ENCODE peak calls at places on chromosomes 5 and 9, in eight cellular contexts. E, D, L, O, V, X, K and N are unnamed samples.

GRCh38 chr5:11172484-11172883 is 411.4 kb upstream of the DAP start:
- DNase-seq in E (no peak), D (no peak), L (no peak), O (no peak), V (no peak), X (no peak), K (no peak), N (no peak)

GRCh38 chr5:148290271-148291195 is 21.7 kb upstream of the SPINK7 start:
- DNase-seq in E (peak; percentile 52), D (peak; percentile 27), L (no peak), O (peak; percentile 13), V (no peak), X (no peak), K (no peak), N (no peak)

GRCh38 chr5:140575309-140575708 is 10.7 kb downstream of the SLC35A4 start:
- DNase-seq in E (no peak), D (no peak), L (no peak), O (peak; percentile 51), V (no peak), X (no peak), K (no peak), N (no peak)

GRCh38 chr9:102974530-102974929 is 20.6 kb upstream of the CYLC2 start:
- DNase-seq in E (no peak), D (no peak), L (no peak), O (no peak), V (no peak), X (no peak), K (no peak), N (no peak)

GRCh38 chr9:116094846-116095245 is 58.7 kb upstream of the PAPPA start:
- DNase-seq in E (no peak), D (no peak), L (no peak), O (peak; percentile 20), V (no peak), X (no peak), K (no peak), N (no peak)

GRCh38 chr9:134661791-134662142 is 20.2 kb downstream of the COL5A1 start:
- DNase-seq in E (no peak), D (no peak), L (peak; percentile 69), O (peak; percentile 97), V (no peak), X (no peak), K (no peak), N (no peak)

GRCh38 chr9:114621975-114622609 is 11.0 kb downstream of the TMEM268 start:
- DNase-seq in E (no peak), D (peak; percentile 62), L (no peak), O (peak; percentile 81), V (no peak), X (no peak), K (no peak), N (no peak)

GRCh38 chr9:129553277-129553676 is 67.6 kb downstream of the C9orf50 start:
- DNase-seq in E (no peak), D (no peak), L (no peak), O (no peak), V (no peak), X (no peak), K (no peak), N (no peak)

GRCh38 chr9:91795500-91796241 is 154.4 kb downstream of the ROR2 start:
- DNase-seq in E (peak; percentile 14), D (no peak), L (no peak), O (no peak), V (no peak), X (no peak), K (no peak), N (no peak)

GRCh38 chr9:69452110-69452780 is 127.2 kb downstream of the ENTREP1 start:
- DNase-seq in E (peak; percentile 16), D (no peak), L (no peak), O (no peak), V (no peak), X (no peak), K (peak; percentile 79), N (no peak)

GRCh38 chr5:136750507-136750906 is 385.2 kb upstream of the TRPC7 start:
- DNase-seq in E (no peak), D (peak; percentile 32), L (no peak), O (peak; percentile 51), V (no peak), X (no peak), K (no peak), N (no peak)

GRCh38 chr5:74543162-74543995 is 97.1 kb downstream of the ENC1 start:
- DNase-seq in E (peak; percentile 76), D (peak; percentile 92), L (peak; percentile 84), O (peak; percentile 97), V (no peak), X (no peak), K (no peak), N (no peak)

GRCh38 chr5:136729901-136730355 is 364.6 kb upstream of the TRPC7 start:
- DNase-seq in E (peak; percentile 86), D (peak; percentile 89), L (peak; percentile 88), O (peak; percentile 97), V (no peak), X (no peak), K (no peak), N (no peak)

GRCh38 chr5:142125378-142125777 is 16.8 kb downstream of the NDFIP1 start:
- DNase-seq in E (no peak), D (no peak), L (no peak), O (no peak), V (no peak), X (no peak), K (no peak), N (no peak)

GRCh38 chr5:147619281-147619680 is 109.4 kb upstream of the DPYSL3 start:
- DNase-seq in E (no peak), D (peak; percentile 14), L (no peak), O (no peak), V (no peak), X (no peak), K (no peak), N (no peak)

GRCh38 chr5:10228288-10228687 is 21.4 kb downstream of the ATPSCKMT start:
- DNase-seq in E (no peak), D (no peak), L (no peak), O (no peak), V (no peak), X (no peak), K (no peak), N (no peak)

GRCh38 chr9:91192379-91192775 is 169.3 kb downstream of the AUH start:
- DNase-seq in E (peak; percentile 14), D (no peak), L (no peak), O (peak; percentile 29), V (no peak), X (no peak), K (no peak), N (no peak)

GRCh38 chr5:174397206-174397605 is 327.2 kb upstream of the MSX2 start:
- DNase-seq in E (no peak), D (no peak), L (no peak), O (no peak), V (no peak), X (no peak), K (no peak), N (no peak)

GRCh38 chr5:78504726-78505431 is 143.7 kb downstream of the LHFPL2 start:
- DNase-seq in E (peak; percentile 17), D (peak; percentile 99), L (peak; percentile 95), O (peak; percentile 100), V (peak; percentile 76), X (no peak), K (no peak), N (peak; percentile 69)

GRCh38 chr5:175696855-175697198 is 39.0 kb downstream of the HRH2 start:
- DNase-seq in E (no peak), D (no peak), L (no peak), O (no peak), V (no peak), X (no peak), K (no peak), N (no peak)

GRCh38 chr5:87347272-87347671 is 65.5 kb downstream of the CCNH start:
- DNase-seq in E (no peak), D (peak; percentile 19), L (peak; percentile 11), O (peak; percentile 69), V (no peak), X (no peak), K (no peak), N (no peak)

GRCh38 chr9:10366171-10366779 is 246.5 kb downstream of the PTPRD start:
- DNase-seq in E (peak; percentile 50), D (peak; percentile 30), L (no peak), O (no peak), V (no peak), X (no peak), K (no peak), N (no peak)

GRCh38 chr9:124849801-124850200 is 3.5 kb upstream of the WDR38 start:
- DNase-seq in E (no peak), D (peak; percentile 69), L (peak; percentile 71), O (peak; percentile 84), V (no peak), X (no peak), K (no peak), N (no peak)

GRCh38 chr5:39169081-39169480 is 50.3 kb downstream of the FYB1 start:
- DNase-seq in E (no peak), D (peak; percentile 25), L (peak; percentile 71), O (peak; percentile 88), V (no peak), X (no peak), K (no peak), N (no peak)

GRCh38 chr5:16855475-16855874 is 80.6 kb downstream of the MYO10 start:
- DNase-seq in E (no peak), D (no peak), L (no peak), O (peak; percentile 33), V (no peak), X (no peak), K (no peak), N (no peak)

GRCh38 chr5:118761814-118762213 is 226.5 kb downstream of the DTWD2 start:
- DNase-seq in E (no peak), D (no peak), L (no peak), O (no peak), V (no peak), X (no peak), K (no peak), N (no peak)

GRCh38 chr9:99361827-99362226 is 139.7 kb downstream of the SEC61B start:
- DNase-seq in E (no peak), D (no peak), L (no peak), O (no peak), V (no peak), X (no peak), K (no peak), N (no peak)

GRCh38 chr5:94793816-94794198 is 175.3 kb downstream of the SLF1 start:
- DNase-seq in E (no peak), D (no peak), L (no peak), O (peak; percentile 47), V (no peak), X (no peak), K (no peak), N (no peak)

GRCh38 chr5:2985718-2986117 is 234.2 kb upstream of the IRX2 start:
- DNase-seq in E (no peak), D (no peak), L (no peak), O (no peak), V (no peak), X (no peak), K (no peak), N (no peak)